ENCODE peak calls at places on chromosome 1, in nine cellular contexts. T, A, P, V, B, W, I, N and R are unnamed samples. For H3K27me3, the result is how much of the 10 kb centered on the place peaks cover.

GRCh38 chr1:207049974-207050391 is 1.0 kb downstream of the YOD1 start:
- DNase-seq in P (peak), W (no peak), I (no peak), A (peak), V (peak), B (no peak), N (peak), T (peak), R (peak)

GRCh38 chr1:181551249-181551648 is 67.9 kb downstream of the CACNA1E start:
- DNase-seq in W (no peak), T (peak), A (no peak), B (no peak), N (no peak), P (peak), I (no peak), V (peak), R (no peak)

GRCh38 chr1:40794915-40795715 is 11.5 kb downstream of the KCNQ4 start:
- DNase-seq in N (no peak), A (no peak), T (no peak), P (no peak), B (no peak), I (no peak), W (no peak), V (no peak), R (no peak)

GRCh38 chr1:218459878-218460277 is 114.7 kb downstream of the TGFB2 start:
- DNase-seq in T (peak), W (peak), N (peak), V (peak), I (peak), A (peak), B (peak), P (peak), R (peak)

GRCh38 chr1:6519935-6520621 is 28.6 kb upstream of the PLEKHG5 start:
- DNase-seq in V (peak), I (no peak), P (peak), N (peak), B (peak), W (peak), T (peak), A (peak), R (peak)

GRCh38 chr1:170856455-170856854 is 78.9 kb upstream of the MROH9 start:
- DNase-seq in V (peak), N (no peak), A (no peak), B (no peak), T (peak), P (no peak), I (no peak), W (no peak), R (no peak)

GRCh38 chr1:214686497-214686896 is 83.5 kb downstream of the CENPF start:
- DNase-seq in T (no peak), N (no peak), P (no peak), B (no peak), V (no peak), I (no peak), A (no peak), W (no peak), R (no peak)

GRCh38 chr1:89994231-89994804 is 592 bp upstream of the ZNF326 start:
- DNase-seq in N (no peak), T (no peak), B (no peak), I (no peak), P (no peak), W (no peak), V (no peak), A (no peak), R (no peak)

GRCh38 chr1:155971910-155972809 is 6.2 kb downstream of the ARHGEF2 start:
- DNase-seq in N (no peak), I (no peak), T (no peak), W (no peak), B (no peak), A (no peak), P (no peak), V (no peak), R (no peak)

GRCh38 chr1:6011161-6011945 is 19.1 kb upstream of the NPHP4 start:
- DNase-seq in N (no peak), W (no peak), P (no peak), I (no peak), A (no peak), V (no peak), B (no peak), T (no peak), R (no peak)

GRCh38 chr1:156577512-156577911 is 2.0 kb upstream of the TTC24 start:
- DNase-seq in A (no peak), T (no peak), P (no peak), W (no peak), I (no peak), N (no peak), V (no peak), B (no peak), R (no peak)

GRCh38 chr1:247295274-247295684 is 36.4 kb downstream of the ZNF496 start:
- DNase-seq in A (no peak), I (no peak), T (peak), V (peak), P (no peak), N (peak), B (no peak), W (peak), R (peak)

GRCh38 chr1:230398856-230399255 is 27.3 kb downstream of the PGBD5 start:
- DNase-seq in I (no peak), N (no peak), V (no peak), A (no peak), T (no peak), W (no peak), B (no peak), P (no peak), R (no peak)

GRCh38 chr1:206809504-206810084 is 37.3 kb upstream of the IL10 start:
- DNase-seq in W (no peak), N (peak), V (no peak), T (peak), I (peak), P (no peak), A (no peak), B (peak), R (peak)

GRCh38 chr1:147892216-147892615 is 10.4 kb upstream of the GJA8 start:
- DNase-seq in T (no peak), W (peak), A (no peak), V (no peak), P (no peak), N (no peak), B (no peak), I (peak), R (peak)

GRCh38 chr1:108877324-108877812 is 583 bp downstream of the GPSM2 start:
- DNase-seq in W (no peak), V (peak), A (peak), T (peak), I (no peak), B (peak), P (peak), N (peak), R (peak)

GRCh38 chr1:24896596-24897262 is 33.3 kb downstream of the RUNX3 start:
- DNase-seq in I (no peak), V (no peak), B (no peak), T (no peak), P (no peak), W (no peak), A (no peak), N (no peak), R (no peak)

GRCh38 chr1:110328700-110329099 is 10.5 kb upstream of the RBM15 start:
- DNase-seq in P (no peak), I (no peak), W (no peak), V (no peak), B (no peak), A (no peak), T (no peak), N (no peak), R (no peak)

GRCh38 chr1:107900083-107900945 is 64.7 kb downstream of the VAV3 start:
- DNase-seq in P (no peak), W (no peak), T (peak), I (no peak), A (no peak), V (peak), B (no peak), N (no peak), R (no peak)

GRCh38 chr1:12124693-12125421 is 41.9 kb upstream of the TNFRSF1B start:
- DNase-seq in I (peak), T (peak), V (peak), P (peak), B (peak), A (peak), W (peak), N (peak), R (peak)

GRCh38 chr1:11967028-11967547 is 13.2 kb upstream of the MFN2 start:
- DNase-seq in A (peak), N (no peak), B (peak), I (peak), T (peak), P (peak), W (peak), V (no peak), R (peak)

GRCh38 chr1:160400284-160400645 is at the start of gene VANGL2:
- DNase-seq in P (peak), T (peak), N (peak), W (peak), V (peak), A (peak), I (no peak), B (peak), R (peak)

GRCh38 chr1:214337015-214337414 is 56.1 kb downstream of the SMYD2 start:
- DNase-seq in T (no peak), V (no peak), N (no peak), I (no peak), W (no peak), A (no peak), P (no peak), B (no peak), R (no peak)

GRCh38 chr1:226649780-226650179 is 89.3 kb downstream of the ITPKB start:
- DNase-seq in A (no peak), T (peak), I (no peak), N (peak), W (no peak), B (no peak), V (no peak), P (no peak), R (peak)

GRCh38 chr1:33110477-33110876 is 29.5 kb downstream of the AZIN2 start:
- DNase-seq in A (no peak), V (no peak), P (no peak), T (no peak), W (no peak), N (no peak), B (no peak), I (no peak), R (no peak)

GRCh38 chr1:42162181-42162580 is 2.4 kb downstream of the GUCA2A start:
- DNase-seq in I (no peak), P (no peak), V (no peak), N (no peak), A (no peak), B (no peak), W (no peak), T (no peak), R (no peak)

GRCh38 chr1:27760411-27760810 is 12.6 kb upstream of the STX12 start:
- DNase-seq in I (no peak), T (no peak), P (no peak), A (no peak), V (no peak), W (no peak), N (no peak), B (no peak), R (no peak)

GRCh38 chr1:43365678-43366077 is 2.1 kb downstream of the ELOVL1 start:
- DNase-seq in T (no peak), B (no peak), W (no peak), P (no peak), I (no peak), V (no peak), A (no peak), N (no peak), R (no peak)

GRCh38 chr1:43366179-43366578 is 1.6 kb downstream of the ELOVL1 start:
- DNase-seq in V (no peak), P (no peak), I (no peak), A (no peak), T (no peak), B (peak), N (no peak), W (peak), R (no peak)

GRCh38 chr1:43360616-43361015 is 1.8 kb downstream of the CDC20 start:
- DNase-seq in W (no peak), N (no peak), P (no peak), A (no peak), I (no peak), V (no peak), T (no peak), B (no peak), R (no peak)

GRCh38 chr1:43363935-43364525 is 3.8 kb downstream of the ELOVL1 start:
- DNase-seq in B (no peak), W (no peak), P (no peak), N (no peak), A (no peak), T (no peak), I (no peak), V (no peak), R (no peak)

DNA sequence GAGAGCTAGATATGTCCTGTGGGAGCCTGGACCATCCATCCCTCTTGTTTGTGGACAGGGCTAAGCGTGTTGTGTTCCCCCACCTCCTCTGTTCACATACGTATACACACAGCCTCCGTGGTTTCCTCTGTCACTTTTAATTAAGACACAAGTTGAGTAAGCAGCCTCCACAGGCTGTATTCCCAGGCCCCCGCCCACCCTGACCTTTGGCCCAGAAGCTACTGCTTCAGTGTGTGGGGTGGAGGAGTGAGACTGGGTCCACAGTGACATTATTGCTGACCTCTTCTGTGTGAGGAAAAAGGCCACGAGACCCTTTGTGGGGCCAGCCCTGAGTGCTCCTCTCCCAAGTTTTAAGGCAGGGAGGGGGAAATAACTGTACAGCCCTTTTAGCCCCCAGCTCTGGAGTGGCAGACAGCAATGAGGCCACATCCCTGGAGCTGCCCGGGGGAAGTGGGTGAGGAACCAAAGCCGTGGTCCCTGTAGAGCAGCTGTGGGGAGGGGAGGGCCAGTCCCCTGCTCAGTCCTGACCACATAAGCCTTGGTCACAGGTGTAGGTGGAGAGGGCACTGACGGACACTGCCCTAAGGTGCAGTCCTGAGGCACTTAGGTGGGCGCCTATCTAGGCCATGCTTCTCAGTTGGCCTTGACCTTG is 4.4 kb downstream of the ELOVL1 start:
- DNase-seq in N (no peak), P (no peak), W (no peak), B (no peak), V (no peak), I (no peak), A (no peak), T (no peak), R (no peak)
- H3K9ac ChIP-seq in N (no peak), P (peak), W (no peak), B (no peak), V (no peak), I (no peak), A (no peak), T (no peak), R (no peak)

DNA sequence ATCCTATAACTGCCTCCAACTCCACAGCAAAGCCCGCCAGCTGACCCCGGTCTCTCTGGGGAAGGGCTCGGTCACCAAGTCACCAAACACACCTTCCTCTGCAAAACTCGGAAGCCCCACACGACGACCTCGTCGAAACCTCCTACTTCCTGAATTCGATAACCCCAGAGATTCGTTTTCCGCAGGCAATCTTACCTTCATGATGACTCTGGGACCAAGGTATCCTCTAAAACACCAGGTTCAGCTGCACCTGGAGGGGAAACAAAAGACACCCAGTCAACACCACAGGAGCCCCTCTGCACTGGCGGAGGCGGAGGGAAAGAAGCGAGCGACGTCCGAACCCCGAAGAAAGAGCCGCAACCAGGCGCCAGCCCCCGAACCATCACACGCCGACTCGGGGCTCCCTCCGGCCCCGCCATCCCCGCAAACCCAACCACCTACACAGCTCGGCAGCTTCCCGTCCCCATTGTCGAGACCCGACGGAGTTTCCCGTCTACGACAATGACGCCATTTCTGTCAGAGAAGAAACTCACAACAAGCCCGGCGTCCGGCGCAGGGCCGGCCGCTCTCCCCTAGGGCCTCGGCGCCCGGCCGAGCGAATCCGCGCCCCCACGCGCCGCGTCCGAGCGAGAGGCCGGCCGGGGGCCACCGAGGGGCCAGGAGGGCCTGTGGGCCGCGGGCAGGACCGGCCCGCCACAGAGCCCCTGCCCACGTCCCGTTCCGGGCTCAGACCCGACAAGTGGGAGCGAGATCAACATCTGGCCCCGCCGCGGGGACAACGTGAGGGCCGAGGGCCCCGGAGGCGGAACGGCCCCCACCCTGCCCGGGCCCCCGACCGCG is 1.0 kb downstream of the ARID4B start:
- DNase-seq in P (peak), B (peak), W (peak), A (peak), T (peak), I (no peak), V (no peak), N (no peak), R (peak)
- H2AFZ ChIP-seq in P (peak), B (peak), W (no peak), A (no peak), T (no peak), I (no peak), V (no peak), N (peak), R (peak)

GRCh38 chr1:209356909-209357498 is 226.5 kb upstream of the CAMK1G start:
- DNase-seq in N (no peak), P (no peak), B (no peak), A (no peak), T (no peak), V (no peak), W (no peak), I (no peak), R (no peak)
- H3K27me3 ChIP-seq in N (under half), P (under half), B (under half), A (under half), T (under half), V (under half), W (under half), I (under half), R (under half)

GRCh38 chr1:224569276-224569675 is 46.8 kb upstream of the CNIH3 start:
- DNase-seq in W (no peak), B (no peak), I (no peak), V (no peak), T (no peak), N (no peak), A (no peak), P (no peak), R (no peak)

GRCh38 chr1:224563666-224564065 is 52.5 kb upstream of the CNIH3 start:
- DNase-seq in P (no peak), T (no peak), I (no peak), V (no peak), W (no peak), A (no peak), B (no peak), N (no peak), R (no peak)

GRCh38 chr1:224564491-224565084 is 51.5 kb upstream of the CNIH3 start:
- DNase-seq in I (no peak), T (no peak), B (no peak), N (no peak), A (peak), W (no peak), V (no peak), P (no peak), R (peak)

GRCh38 chr1:224565611-224566406 is 50.3 kb upstream of the CNIH3 start:
- DNase-seq in I (no peak), B (no peak), P (no peak), A (no peak), W (no peak), T (no peak), N (peak), V (no peak), R (no peak)

DNA sequence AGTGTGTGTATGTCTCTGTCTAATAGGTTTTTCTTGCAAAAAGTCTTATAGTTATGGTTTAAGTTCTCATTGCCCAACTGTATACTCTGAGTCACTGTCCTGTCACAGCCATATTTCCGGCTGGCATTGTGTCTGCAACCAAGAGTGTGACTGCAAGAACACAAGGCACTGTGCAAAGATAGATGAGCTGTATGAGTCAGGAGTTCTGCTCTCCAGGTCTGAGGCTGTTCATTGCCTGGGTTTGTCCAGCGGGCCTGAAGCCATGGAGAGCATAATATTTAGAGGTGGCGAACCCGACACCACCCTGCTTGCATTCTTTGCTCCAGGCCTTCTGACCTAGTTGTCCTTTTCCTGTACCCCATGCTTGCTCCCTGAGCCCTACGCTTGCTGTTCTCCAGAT is 50.9 kb upstream of the CNIH3 start:
- DNase-seq in P (no peak), W (no peak), A (no peak), I (peak), V (peak), N (peak), T (peak), B (peak), R (peak)
- H3K9ac ChIP-seq in P (no peak), W (no peak), A (peak), I (no peak), V (peak), N (no peak), T (no peak), B (no peak), R (peak)